ENCODE peak calls at places on chromosomes 12 and 14, in seven cellular contexts. One of them, this sample, is unnamed.

GRCh38 chr14:73014105-73014504 is 12.8 kb downstream of the ZFYVE1 start:
- DNase-seq in AG10803: peak
- DNase-seq in PC-9: peak
- DNase-seq in IMR-90: peak
- DNase-seq in brain microvascular endothelial cell: no peak
- DNase-seq in AG04450: no peak
- DNase-seq in astrocyte: peak
- DNase-seq in this sample: no peak

GRCh38 chr12:79842630-79843029 is 92.3 kb downstream of the PPP1R12A start:
- DNase-seq in IMR-90: no peak
- DNase-seq in AG10803: no peak
- DNase-seq in AG04450: no peak
- DNase-seq in astrocyte: no peak
- DNase-seq in PC-9: no peak
- DNase-seq in brain microvascular endothelial cell: no peak
- DNase-seq in this sample: no peak

GRCh38 chr12:58030566-58031279 is 89.4 kb downstream of the ATP23 start:
- DNase-seq in brain microvascular endothelial cell: no peak
- DNase-seq in AG04450: no peak
- DNase-seq in PC-9: no peak
- DNase-seq in astrocyte: peak
- DNase-seq in IMR-90: peak
- DNase-seq in AG10803: peak
- DNase-seq in this sample: no peak

GRCh38 chr12:91948504-91948903 is 197.1 kb downstream of the BTG1 start:
- DNase-seq in PC-9: no peak
- DNase-seq in astrocyte: no peak
- DNase-seq in AG10803: no peak
- DNase-seq in AG04450: no peak
- DNase-seq in brain microvascular endothelial cell: no peak
- DNase-seq in IMR-90: no peak
- DNase-seq in this sample: no peak

GRCh38 chr12:1130571-1130970 is 139.5 kb downstream of the ERC1 start:
- DNase-seq in astrocyte: no peak
- DNase-seq in IMR-90: no peak
- DNase-seq in PC-9: peak
- DNase-seq in AG10803: no peak
- DNase-seq in brain microvascular endothelial cell: no peak
- DNase-seq in AG04450: no peak
- DNase-seq in this sample: peak

GRCh38 chr12:130353081-130353480 is 15.4 kb downstream of the PIWIL1 start:
- DNase-seq in IMR-90: no peak
- DNase-seq in AG10803: no peak
- DNase-seq in PC-9: no peak
- DNase-seq in astrocyte: no peak
- DNase-seq in brain microvascular endothelial cell: no peak
- DNase-seq in AG04450: no peak
- DNase-seq in this sample: no peak

GRCh38 chr14:99838555-99839193 is 45.5 kb downstream of the EML1 start:
- DNase-seq in brain microvascular endothelial cell: peak
- DNase-seq in AG04450: peak
- DNase-seq in astrocyte: peak
- DNase-seq in IMR-90: peak
- DNase-seq in PC-9: peak
- DNase-seq in AG10803: peak
- DNase-seq in this sample: no peak

GRCh38 chr14:54737132-54737711 is 165.4 kb downstream of the GCH1 start:
- DNase-seq in IMR-90: peak
- DNase-seq in AG04450: no peak
- DNase-seq in AG10803: peak
- DNase-seq in astrocyte: peak
- DNase-seq in brain microvascular endothelial cell: peak
- DNase-seq in PC-9: peak
- DNase-seq in this sample: no peak

GRCh38 chr14:82451675-82452074 is 918.0 kb upstream of the SEL1L start:
- DNase-seq in AG10803: no peak
- DNase-seq in astrocyte: no peak
- DNase-seq in PC-9: no peak
- DNase-seq in IMR-90: no peak
- DNase-seq in brain microvascular endothelial cell: no peak
- DNase-seq in AG04450: no peak
- DNase-seq in this sample: no peak

GRCh38 chr12:122190842-122191668 is 8.1 kb downstream of the LRRC43 start:
- DNase-seq in astrocyte: peak
- DNase-seq in PC-9: peak
- DNase-seq in AG04450: peak
- DNase-seq in AG10803: peak
- DNase-seq in brain microvascular endothelial cell: peak
- DNase-seq in IMR-90: peak
- DNase-seq in this sample: peak

GRCh38 chr12:100154472-100155247 is 12.0 kb upstream of the BLTP3B start:
- DNase-seq in AG10803: peak
- DNase-seq in astrocyte: no peak
- DNase-seq in PC-9: no peak
- DNase-seq in AG04450: no peak
- DNase-seq in IMR-90: peak
- DNase-seq in brain microvascular endothelial cell: peak
- DNase-seq in this sample: peak

GRCh38 chr12:132827763-132828703 is 636 bp downstream of the GOLGA3 start:
- DNase-seq in PC-9: peak
- DNase-seq in brain microvascular endothelial cell: peak
- DNase-seq in IMR-90: peak
- DNase-seq in AG04450: peak
- DNase-seq in astrocyte: peak
- DNase-seq in AG10803: peak
- DNase-seq in this sample: peak

GRCh38 chr12:132481771-132482745 is 7.9 kb upstream of the FBRSL1 start:
- DNase-seq in IMR-90: no peak
- DNase-seq in AG10803: no peak
- DNase-seq in PC-9: no peak
- DNase-seq in brain microvascular endothelial cell: no peak
- DNase-seq in AG04450: no peak
- DNase-seq in astrocyte: no peak
- DNase-seq in this sample: no peak

GRCh38 chr12:53955036-53955775 is 503 bp downstream of the HOXC12 start:
- DNase-seq in AG10803: no peak
- DNase-seq in AG04450: no peak
- DNase-seq in IMR-90: no peak
- DNase-seq in brain microvascular endothelial cell: no peak
- DNase-seq in astrocyte: no peak
- DNase-seq in PC-9: no peak
- DNase-seq in this sample: no peak

GRCh38 chr12:91921555-91921954 is 224.1 kb downstream of the BTG1 start:
- DNase-seq in IMR-90: no peak
- DNase-seq in brain microvascular endothelial cell: no peak
- DNase-seq in AG10803: peak
- DNase-seq in PC-9: no peak
- DNase-seq in AG04450: no peak
- DNase-seq in astrocyte: no peak
- DNase-seq in this sample: no peak

GRCh38 chr14:62409185-62409584 is 636.1 kb downstream of the KCNH5 start:
- DNase-seq in PC-9: no peak
- DNase-seq in brain microvascular endothelial cell: no peak
- DNase-seq in astrocyte: no peak
- DNase-seq in AG10803: no peak
- DNase-seq in AG04450: no peak
- DNase-seq in IMR-90: no peak
- DNase-seq in this sample: no peak

GRCh38 chr14:21068521-21069387 is 1.4 kb upstream of the ARHGEF40 start:
- DNase-seq in PC-9: no peak
- DNase-seq in brain microvascular endothelial cell: peak
- DNase-seq in AG10803: peak
- DNase-seq in AG04450: no peak
- DNase-seq in IMR-90: peak
- DNase-seq in astrocyte: peak
- DNase-seq in this sample: peak

GRCh38 chr14:21071225-21072041 is 1.3 kb downstream of the ARHGEF40 start:
- DNase-seq in brain microvascular endothelial cell: peak
- DNase-seq in IMR-90: peak
- DNase-seq in AG04450: peak
- DNase-seq in astrocyte: peak
- DNase-seq in AG10803: peak
- DNase-seq in PC-9: no peak
- DNase-seq in this sample: peak

GRCh38 chr14:21070610-21071224 is 613 bp downstream of the ARHGEF40 start:
- DNase-seq in IMR-90: peak
- DNase-seq in PC-9: no peak
- DNase-seq in AG04450: no peak
- DNase-seq in brain microvascular endothelial cell: peak
- DNase-seq in astrocyte: peak
- DNase-seq in AG10803: peak
- DNase-seq in this sample: peak

GRCh38 chr14:21070083-21070609 is at the start of gene ARHGEF40:
- DNase-seq in astrocyte: peak
- DNase-seq in PC-9: no peak
- DNase-seq in AG10803: peak
- DNase-seq in IMR-90: peak
- DNase-seq in AG04450: no peak
- DNase-seq in brain microvascular endothelial cell: peak
- DNase-seq in this sample: peak

DNA sequence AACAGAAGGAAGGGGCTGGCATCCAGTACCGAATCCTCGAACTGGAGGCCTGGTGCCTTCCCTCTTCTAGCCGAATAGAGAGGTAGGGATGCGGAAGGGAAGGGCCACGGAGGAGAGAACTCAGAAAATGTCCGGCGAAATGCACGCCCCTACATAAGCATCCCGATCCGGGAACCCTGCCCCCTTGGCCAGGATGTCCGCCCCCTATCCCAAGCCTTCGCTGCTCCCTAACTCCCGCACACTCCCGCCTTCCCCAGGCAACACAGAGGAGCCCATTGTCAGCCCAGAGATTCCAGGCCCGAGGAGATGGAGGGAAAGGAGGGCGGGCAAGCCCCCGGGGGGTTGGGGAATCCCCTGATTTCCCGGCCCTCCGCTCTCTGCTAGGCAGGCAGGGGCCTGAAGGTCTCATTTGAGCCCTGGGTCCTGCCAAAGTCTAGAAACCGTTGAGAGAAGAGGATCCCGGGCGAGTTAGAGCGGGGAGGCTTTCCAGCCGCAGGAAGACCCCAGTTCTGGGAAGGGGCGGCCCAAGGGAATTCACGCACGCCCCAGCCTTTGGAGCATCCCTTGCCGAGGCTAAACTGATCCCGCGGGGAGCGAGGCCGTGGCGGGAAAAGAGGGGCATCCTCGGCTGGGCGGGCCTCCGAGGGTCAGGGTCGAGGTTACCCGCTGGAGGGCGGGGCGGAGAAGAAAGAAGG is 569 bp upstream of the ARHGEF40 start:
- DNase-seq in AG04450: no peak
- DNase-seq in brain microvascular endothelial cell: no peak
- DNase-seq in astrocyte: peak
- DNase-seq in PC-9: no peak
- DNase-seq in AG10803: peak
- DNase-seq in IMR-90: peak
- DNase-seq in this sample: no peak
- TF ChIP-seq CTCF in AG04450: no peak
- TF ChIP-seq CTCF in brain microvascular endothelial cell: peak
- TF ChIP-seq CTCF in astrocyte: no peak
- TF ChIP-seq CTCF in PC-9: no peak
- TF ChIP-seq CTCF in AG10803: no peak
- TF ChIP-seq CTCF in IMR-90: no peak
- TF ChIP-seq CTCF in this sample: no peak

DNA sequence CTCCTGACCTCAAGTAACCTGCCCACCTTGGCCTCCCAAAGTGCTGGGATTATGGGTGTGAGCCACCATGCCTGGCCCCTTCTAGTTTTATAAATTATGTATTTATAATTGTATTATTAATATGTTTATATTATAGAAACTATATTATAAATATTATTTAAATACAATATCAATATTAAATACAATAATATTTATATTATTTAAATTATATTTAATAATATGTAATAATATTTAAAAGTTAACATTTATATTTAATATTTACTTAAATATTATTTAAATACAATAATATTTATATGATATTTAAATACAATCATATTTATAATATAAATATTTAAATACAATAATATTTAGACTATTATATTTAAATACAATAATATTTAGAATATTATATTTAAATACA is 20.0 kb downstream of the SDR9C7 start:
- DNase-seq in IMR-90: no peak
- DNase-seq in astrocyte: no peak
- DNase-seq in AG10803: no peak
- DNase-seq in AG04450: no peak
- DNase-seq in PC-9: no peak
- DNase-seq in brain microvascular endothelial cell: no peak
- DNase-seq in this sample: no peak
- TF ChIP-seq CTCF in IMR-90: no peak
- TF ChIP-seq CTCF in astrocyte: no peak
- TF ChIP-seq CTCF in AG10803: no peak
- TF ChIP-seq CTCF in AG04450: no peak
- TF ChIP-seq CTCF in PC-9: no peak
- TF ChIP-seq CTCF in brain microvascular endothelial cell: no peak
- TF ChIP-seq CTCF in this sample: no peak

GRCh38 chr14:65962952-65963351 is 523.2 kb upstream of the CCDC196 start:
- DNase-seq in AG04450: no peak
- DNase-seq in astrocyte: no peak
- DNase-seq in PC-9: no peak
- DNase-seq in AG10803: no peak
- DNase-seq in IMR-90: no peak
- DNase-seq in brain microvascular endothelial cell: no peak
- DNase-seq in this sample: no peak

GRCh38 chr14:65961004-65961403 is 525.2 kb upstream of the CCDC196 start:
- DNase-seq in AG10803: peak
- DNase-seq in AG04450: no peak
- DNase-seq in astrocyte: peak
- DNase-seq in brain microvascular endothelial cell: peak
- DNase-seq in IMR-90: peak
- DNase-seq in PC-9: no peak
- DNase-seq in this sample: peak

GRCh38 chr14:65966188-65966587 is 520.0 kb upstream of the CCDC196 start:
- DNase-seq in AG04450: no peak
- DNase-seq in IMR-90: no peak
- DNase-seq in PC-9: no peak
- DNase-seq in brain microvascular endothelial cell: no peak
- DNase-seq in astrocyte: no peak
- DNase-seq in AG10803: no peak
- DNase-seq in this sample: no peak
- TF ChIP-seq CTCF in AG04450: no peak
- TF ChIP-seq CTCF in IMR-90: no peak
- TF ChIP-seq CTCF in PC-9: no peak
- TF ChIP-seq CTCF in brain microvascular endothelial cell: no peak
- TF ChIP-seq CTCF in astrocyte: no peak
- TF ChIP-seq CTCF in AG10803: no peak
- TF ChIP-seq CTCF in this sample: no peak

DNA sequence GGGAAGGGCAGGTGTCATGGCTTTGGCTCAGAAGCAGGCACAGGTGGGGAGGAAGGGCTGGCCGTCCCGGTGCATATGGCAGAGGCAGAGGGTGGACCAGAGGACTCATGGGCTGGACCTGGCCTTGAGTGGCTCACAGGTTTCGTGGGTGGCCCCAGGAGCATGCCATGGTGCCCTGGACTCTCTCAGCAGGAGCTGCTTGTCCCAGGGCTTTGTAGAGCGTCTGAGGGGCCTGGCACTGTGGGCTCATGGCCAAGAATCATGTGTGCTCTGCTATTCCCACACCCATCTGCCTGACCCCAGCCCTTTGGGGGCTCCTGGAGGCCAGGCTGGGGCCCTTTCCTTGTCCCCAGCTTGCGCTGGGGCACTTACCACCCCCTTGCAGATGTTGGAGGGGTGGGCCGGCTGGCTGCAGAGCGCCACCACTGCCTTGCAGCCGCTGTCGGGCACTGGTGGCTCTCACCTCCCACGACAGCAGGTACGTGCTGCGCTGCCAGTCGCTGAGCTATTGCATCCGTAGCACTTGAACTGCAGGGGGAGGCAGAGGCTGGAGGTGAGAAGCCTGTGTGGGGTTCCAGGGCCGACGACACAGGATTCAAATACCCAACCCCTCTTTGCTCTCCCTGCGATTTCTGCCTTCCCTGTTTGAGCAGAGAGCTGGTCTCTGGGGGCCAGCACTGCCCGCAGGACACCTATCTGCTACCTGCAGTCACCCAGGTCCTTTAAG is 187.4 kb upstream of the PRMT8 start:
- DNase-seq in IMR-90: no peak
- DNase-seq in brain microvascular endothelial cell: no peak
- DNase-seq in PC-9: no peak
- DNase-seq in AG10803: no peak
- DNase-seq in AG04450: no peak
- DNase-seq in astrocyte: no peak
- DNase-seq in this sample: no peak
- TF ChIP-seq CTCF in IMR-90: no peak
- TF ChIP-seq CTCF in brain microvascular endothelial cell: peak
- TF ChIP-seq CTCF in PC-9: no peak
- TF ChIP-seq CTCF in AG10803: no peak
- TF ChIP-seq CTCF in AG04450: peak
- TF ChIP-seq CTCF in astrocyte: no peak
- TF ChIP-seq CTCF in this sample: no peak

This sample was measured in Calu3.